ENCODE peak calls at places on chromosomes 6 and 20, in seven cellular contexts. C is NCI-H510A treated with DMSO at 0.1 percent for 48 hours, D is HEK293T, M is keratinocyte, F is ACHN, R is T-helper 9 cell, V is GM12865. N is an unnamed sample.

GRCh38 chr6:10968776-10969175 is 75.3 kb downstream of the ELOVL2 start:
- DNase-seq in C (no peak), D (no peak), M (no peak), F (no peak), R (no peak), V (no peak), N (no peak)

GRCh38 chr6:152273638-152274037 is 363.5 kb downstream of the SYNE1 start:
- DNase-seq in C (no peak), D (no peak), M (peak), F (no peak), R (no peak), V (no peak), N (no peak)

GRCh38 chr6:159943101-159943632 is 25.7 kb upstream of the IGF2R start:
- DNase-seq in C (no peak), D (no peak), M (no peak), F (no peak), R (no peak), V (no peak), N (no peak)

GRCh38 chr6:146813554-146813953 is 214.8 kb downstream of the ADGB start:
- DNase-seq in C (no peak), D (no peak), M (no peak), F (no peak), R (no peak), V (no peak), N (no peak)

GRCh38 chr20:63454729-63455567 is 17.5 kb downstream of the KCNQ2 start:
- DNase-seq in C (no peak), D (no peak), M (no peak), F (no peak), R (no peak), V (no peak), N (peak)

GRCh38 chr6:42211726-42212125 is 5.9 kb downstream of the MRPS10 start:
- DNase-seq in C (no peak), D (no peak), M (no peak), F (no peak), R (no peak), V (peak), N (no peak)

GRCh38 chr6:23524556-23524955 is 601.5 kb upstream of the NRSN1 start:
- DNase-seq in C (no peak), D (no peak), M (no peak), F (no peak), R (no peak), V (no peak), N (no peak)

GRCh38 chr6:150930816-150931215 is 65.3 kb downstream of the MTHFD1L start:
- DNase-seq in C (no peak), D (no peak), M (no peak), F (no peak), R (no peak), V (no peak), N (no peak)

GRCh38 chr20:49199729-49200293 is 11.7 kb upstream of the STAU1 start:
- DNase-seq in C (no peak), D (no peak), M (no peak), F (no peak), R (no peak), V (no peak), N (no peak)

GRCh38 chr6:143629104-143630080 is 48.4 kb upstream of the PHACTR2 start:
- DNase-seq in C (no peak), D (no peak), M (no peak), F (no peak), R (no peak), V (no peak), N (no peak)

GRCh38 chr20:25053207-25054132 is 4.5 kb downstream of the ACSS1 start:
- DNase-seq in C (no peak), D (no peak), M (no peak), F (no peak), R (no peak), V (no peak), N (peak)

GRCh38 chr20:62236200-62236599 is 2.1 kb upstream of the OSBPL2 start:
- DNase-seq in C (no peak), D (no peak), M (no peak), F (no peak), R (no peak), V (no peak), N (no peak)

GRCh38 chr20:59078231-59078630 is 35.6 kb upstream of the PRELID3B start:
- DNase-seq in C (no peak), D (no peak), M (no peak), F (no peak), R (no peak), V (no peak), N (no peak)

GRCh38 chr6:89944826-89945407 is 50.6 kb downstream of the GJA10 start:
- DNase-seq in C (no peak), D (no peak), M (no peak), F (peak), R (no peak), V (peak), N (no peak)

GRCh38 chr6:104623052-104623690 is 236.5 kb downstream of the HACE1 start:
- DNase-seq in C (no peak), D (peak), M (no peak), F (no peak), R (no peak), V (peak), N (no peak)

GRCh38 chr6:46015119-46015968 is at the start of gene CLIC5:
- DNase-seq in C (peak), D (peak), M (no peak), F (no peak), R (peak), V (no peak), N (no peak)

GRCh38 chr20:41335591-41335990 is 5.0 kb upstream of the LPIN3 start:
- DNase-seq in C (no peak), D (no peak), M (no peak), F (no peak), R (no peak), V (no peak), N (no peak)

GRCh38 chr20:49676581-49677291 is 36.9 kb downstream of the B4GALT5 start:
- DNase-seq in C (no peak), D (no peak), M (no peak), F (peak), R (peak), V (peak), N (no peak)

GRCh38 chr20:20333866-20334265 is 34.0 kb upstream of the INSM1 start:
- DNase-seq in C (no peak), D (no peak), M (no peak), F (no peak), R (no peak), V (peak), N (no peak)

GRCh38 chr6:132993738-132994137 is 179.4 kb downstream of the RPS12 start:
- DNase-seq in C (no peak), D (no peak), M (no peak), F (no peak), R (no peak), V (no peak), N (no peak)

GRCh38 chr6:32168807-32169206 is 4.4 kb downstream of the EGFL8 start:
- DNase-seq in C (no peak), D (no peak), M (no peak), F (no peak), R (no peak), V (no peak), N (no peak)

GRCh38 chr6:32294566-32294965 is 70.7 kb upstream of the NOTCH4 start:
- DNase-seq in C (no peak), D (no peak), M (no peak), F (no peak), R (no peak), V (no peak), N (no peak)

GRCh38 chr6:106039836-106040592 is 46.1 kb upstream of the PRDM1 start:
- DNase-seq in C (no peak), D (no peak), M (no peak), F (no peak), R (no peak), V (peak), N (peak)

GRCh38 chr6:5205877-5206840 is 54.6 kb downstream of the LYRM4 start:
- DNase-seq in C (peak), D (peak), M (no peak), F (peak), R (no peak), V (no peak), N (peak)